ENCODE peak calls at places on chromosome 1, in four cellular contexts. P is SJCRH30, S is transverse colon, T is aorta. N is an unnamed sample.

GRCh38 chr1:145960468-145961108 is 2.8 kb upstream of the LIX1L start:
- DNase-seq in S (peak; percentile 77), T (peak; percentile 89), P (peak; percentile 82), N (peak; percentile 96)

GRCh38 chr1:45359882-45360513 is 19.8 kb upstream of the MUTYH start:
- DNase-seq in S (peak; percentile 71), P (peak; percentile 49), T (peak; percentile 73), N (peak; percentile 44)

GRCh38 chr1:235708390-235708962 is 58.9 kb upstream of the GNG4 start:
- DNase-seq in P (no peak), T (no peak), S (no peak), N (no peak)

GRCh38 chr1:225454067-225454618 is 26.3 kb upstream of the LBR start:
- DNase-seq in T (no peak), P (no peak), S (peak; percentile 7), N (no peak)

GRCh38 chr1:70156529-70157120 is 48.8 kb downstream of the LRRC40 start:
- DNase-seq in S (no peak), P (no peak), T (no peak), N (no peak)

GRCh38 chr1:228081578-228082259 is 789 bp upstream of the ARF1 start:
- DNase-seq in S (peak; percentile 39), T (peak; percentile 57), P (peak; percentile 42), N (no peak)

GRCh38 chr1:17665950-17666720 is 89.0 kb upstream of the ACTL8 start:
- DNase-seq in T (no peak), S (no peak), P (no peak), N (no peak)

GRCh38 chr1:94039514-94039870 is 81.5 kb downstream of the ABCA4 start:
- DNase-seq in T (peak; percentile 71), S (peak; percentile 67), P (peak; percentile 77), N (peak; percentile 77)

GRCh38 chr1:82838066-82838465 is 1037.3 kb downstream of the ADGRL2 start:
- DNase-seq in P (no peak), T (no peak), S (no peak), N (no peak)

GRCh38 chr1:1137256-1138045 is 21.6 kb upstream of the C1orf159 start:
- DNase-seq in S (peak; percentile 80), P (no peak), T (no peak), N (no peak)

GRCh38 chr1:204986181-204986580 is 56.8 kb upstream of the CNTN2 start:
- DNase-seq in P (no peak), T (no peak), S (no peak), N (no peak)

GRCh38 chr1:19033516-19033840 is 77.0 kb upstream of the IFFO2 start:
- DNase-seq in S (peak; percentile 5), P (no peak), T (no peak), N (no peak)

GRCh38 chr1:119739150-119739549 is 27.4 kb downstream of the PHGDH start:
- DNase-seq in P (no peak), S (no peak), T (no peak), N (no peak)

GRCh38 chr1:15696956-15697521 is 12.9 kb downstream of the PLEKHM2 start:
- DNase-seq in P (no peak), T (peak; percentile 69), S (peak; percentile 44), N (no peak)

GRCh38 chr1:228241259-228241658 is 33.4 kb downstream of the OBSCN start:
- DNase-seq in S (no peak), P (peak; percentile 98), T (no peak), N (no peak)

GRCh38 chr1:177505905-177506590 is 335.3 kb downstream of the BRINP2 start:
- DNase-seq in P (no peak), S (no peak), T (no peak), N (no peak)

DNA sequence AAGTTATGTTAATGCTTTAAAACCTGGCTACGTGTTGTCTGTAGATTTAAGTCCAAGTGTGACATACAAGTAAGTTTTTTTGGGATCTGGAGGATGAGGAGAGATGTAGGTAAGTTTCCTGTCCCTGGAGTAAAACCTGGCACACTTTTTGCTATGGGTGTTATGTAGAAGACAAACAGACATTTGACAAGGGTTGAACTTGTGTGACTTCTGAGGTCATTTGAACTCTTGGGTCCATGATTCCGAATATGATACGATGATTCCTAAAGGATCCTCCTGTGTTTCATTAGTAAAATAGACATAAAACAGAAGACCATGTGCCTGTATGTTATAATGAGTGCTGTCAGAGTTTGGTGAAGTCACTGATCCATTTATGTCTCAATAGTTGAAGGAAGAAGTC is 44.2 kb downstream of the ARID1A start:
- DNase-seq in T (no peak), P (no peak), S (no peak), N (no peak)
- H3K27ac ChIP-seq in T (no peak overlapping the region), P (no peak overlapping the region), S (peak overlapping the region; percentile 12), N (no peak overlapping the region)

GRCh38 chr1:59058681-59059441 is 238.0 kb upstream of the FGGY start:
- DNase-seq in T (no peak), S (no peak), P (no peak), N (no peak)

GRCh38 chr1:59064592-59064991 is 232.3 kb upstream of the FGGY start:
- DNase-seq in S (no peak), T (no peak), P (no peak), N (no peak)

GRCh38 chr1:59063501-59063900 is 233.4 kb upstream of the FGGY start:
- DNase-seq in P (no peak), S (no peak), T (no peak), N (no peak)

GRCh38 chr1:59062743-59063142 is 234.2 kb upstream of the FGGY start:
- DNase-seq in P (peak; percentile 75), T (peak; percentile 67), S (peak; percentile 26), N (no peak)

DNA sequence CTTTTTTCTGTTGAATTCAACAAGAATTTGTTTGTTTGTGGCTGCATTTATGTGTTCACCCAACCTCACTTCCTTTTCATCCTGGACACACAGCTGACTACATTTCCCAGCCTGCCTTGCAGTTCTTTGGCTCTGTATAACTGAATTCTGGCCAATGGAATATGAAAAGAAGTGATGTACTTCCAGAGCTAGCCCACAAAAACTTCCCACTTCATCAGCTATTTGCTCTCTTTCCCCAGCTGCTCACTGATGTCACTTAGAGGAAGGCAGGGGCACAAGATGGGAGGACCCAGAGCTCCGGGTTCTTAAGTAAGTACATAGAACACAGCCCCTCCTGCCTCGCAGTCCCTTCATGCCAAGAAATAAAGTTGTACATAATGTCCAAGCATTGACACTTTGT is 235.0 kb upstream of the FGGY start:
- DNase-seq in T (peak; percentile 83), P (peak; percentile 97), S (peak; percentile 38), N (no peak)
- H3K4me3 ChIP-seq in T (no peak overlapping the region), P (peak overlapping the region; percentile 43), S (no peak overlapping the region), N (no peak overlapping the region)

DNA sequence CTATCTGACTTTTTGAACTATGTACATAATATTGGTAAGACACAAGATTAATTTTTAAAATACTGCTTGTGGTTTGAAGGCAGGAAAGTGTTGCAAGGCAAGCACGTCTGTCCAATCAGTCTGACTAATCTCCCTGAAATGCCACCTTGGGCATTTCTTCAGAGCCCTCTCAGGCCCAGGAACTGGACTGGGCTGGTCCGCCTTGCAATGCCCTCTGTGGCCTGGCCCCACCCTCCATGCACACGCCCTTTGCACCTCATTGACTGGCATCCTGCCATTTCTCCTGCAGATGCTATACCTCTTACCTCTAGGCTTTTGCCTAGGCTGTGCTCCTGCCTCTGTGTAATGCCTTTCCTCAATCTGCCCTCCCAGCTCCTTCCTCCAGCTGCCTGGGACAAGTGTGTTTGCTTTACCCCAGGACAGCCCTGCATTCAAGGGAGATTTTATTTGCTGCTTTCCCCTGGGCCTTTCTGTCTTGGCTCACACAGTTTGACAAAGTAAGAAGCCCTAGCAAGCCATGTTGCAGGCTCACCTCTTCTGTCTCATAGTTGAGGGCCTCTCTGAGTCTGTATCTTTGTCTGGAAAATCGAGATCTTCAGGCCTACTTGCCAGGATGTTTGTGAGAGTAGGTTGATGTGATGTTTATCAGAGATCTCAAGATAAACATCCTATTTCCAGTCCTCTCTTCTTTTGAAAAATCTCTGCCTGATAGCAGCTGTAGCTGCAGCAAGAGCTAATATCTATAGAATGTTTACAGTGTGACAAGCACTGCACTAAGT is 149.2 kb upstream of the JUN start:
- DNase-seq in S (peak; percentile 92), T (peak; percentile 58), P (peak; percentile 47), N (no peak)
- H3K27ac ChIP-seq in S (peak overlapping the region; percentile 82), T (peak overlapping the region; percentile 13), P (no peak overlapping the region), N (no peak overlapping the region)

DNA sequence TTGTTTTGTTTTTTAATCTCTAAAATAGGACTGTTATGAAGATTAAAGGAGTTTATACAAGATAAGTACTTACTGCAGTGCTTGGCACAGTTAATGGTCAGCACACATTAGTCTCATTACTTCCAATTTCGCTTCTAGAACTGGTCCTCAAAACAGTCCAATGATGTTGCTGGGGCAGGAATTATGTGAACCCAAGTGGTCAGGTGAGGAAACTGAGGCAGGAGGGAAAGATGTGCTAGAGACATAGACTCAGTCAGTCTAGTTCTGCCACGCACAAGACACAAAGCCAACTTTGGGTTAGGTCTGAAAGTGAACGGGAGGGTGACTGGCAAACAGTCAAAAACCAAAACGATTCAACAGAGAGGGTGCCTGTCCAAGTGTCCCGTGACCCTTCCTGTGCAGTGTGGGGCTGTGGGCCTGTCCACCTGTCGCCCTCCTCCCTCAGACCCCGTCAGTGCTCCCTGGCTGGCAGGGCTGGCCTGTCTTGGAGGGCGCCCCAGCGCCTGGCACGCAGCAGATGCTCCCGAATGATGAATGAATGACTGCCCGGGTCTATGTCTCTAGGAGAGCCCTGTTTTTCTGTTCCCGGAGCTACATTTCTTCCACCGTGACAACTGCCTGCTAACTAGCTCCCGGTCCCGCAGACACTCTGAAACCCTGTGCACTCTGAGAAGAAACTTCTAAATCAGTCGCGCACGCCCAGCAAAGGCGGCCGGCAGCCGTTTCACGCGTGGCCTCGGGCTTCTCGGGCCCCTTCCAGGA is 2.4 kb downstream of the LRP8 start:
- DNase-seq in P (peak; percentile 29), T (no peak), S (peak; percentile 13), N (no peak)
- H3K4me3 ChIP-seq in P (peak overlapping the region; percentile 68), T (peak overlapping the region; percentile 80), S (no peak overlapping the region), N (peak overlapping the region; percentile 85)